ENCODE peak calls at places on chromosomes 1 and 21, in four cellular contexts. P is SK-N-SH, T is GM10248, O is type B pancreatic cell. G is an unnamed sample.

GRCh38 chr1:68174173-68175113 is 57.9 kb downstream of the WLS start:
- DNase-seq in P (peak), T (no peak), O (no peak), G (peak)

GRCh38 chr1:53135735-53136114 is 6.7 kb downstream of the SLC1A7 start:
- DNase-seq in P (no peak), T (no peak), O (no peak), G (no peak)

GRCh38 chr1:17244826-17245740 is 3.8 kb upstream of the PADI3 start:
- DNase-seq in P (peak), T (no peak), O (no peak), G (no peak)

GRCh38 chr1:72845342-72845741 is 563.0 kb upstream of the NEGR1 start:
- DNase-seq in P (no peak), T (no peak), O (no peak), G (peak)

GRCh38 chr1:179817789-179818188 is 59.8 kb downstream of the TOR1AIP2 start:
- DNase-seq in P (peak), T (no peak), O (no peak), G (no peak)

GRCh38 chr1:32101233-32101681 is 6.6 kb upstream of the KPNA6 start:
- DNase-seq in P (no peak), T (no peak), O (no peak), G (no peak)

GRCh38 chr1:38005195-38006007 is at the start of gene FHL3:
- DNase-seq in P (peak), T (peak), O (no peak), G (peak)

GRCh38 chr1:201344206-201345080 is 33.0 kb downstream of the TNNT2 start:
- DNase-seq in P (no peak), T (no peak), O (no peak), G (no peak)

GRCh38 chr1:243712890-243713425 is 137.1 kb downstream of the AKT3 start:
- DNase-seq in P (no peak), T (no peak), O (no peak), G (no peak)

GRCh38 chr1:236895665-236896387 is 100.7 kb downstream of the MTR start:
- DNase-seq in P (peak), T (no peak), O (no peak), G (no peak)

GRCh38 chr1:234500269-234500668 is 21.3 kb upstream of the TARBP1 start:
- DNase-seq in P (no peak), T (no peak), O (no peak), G (peak)

DNA sequence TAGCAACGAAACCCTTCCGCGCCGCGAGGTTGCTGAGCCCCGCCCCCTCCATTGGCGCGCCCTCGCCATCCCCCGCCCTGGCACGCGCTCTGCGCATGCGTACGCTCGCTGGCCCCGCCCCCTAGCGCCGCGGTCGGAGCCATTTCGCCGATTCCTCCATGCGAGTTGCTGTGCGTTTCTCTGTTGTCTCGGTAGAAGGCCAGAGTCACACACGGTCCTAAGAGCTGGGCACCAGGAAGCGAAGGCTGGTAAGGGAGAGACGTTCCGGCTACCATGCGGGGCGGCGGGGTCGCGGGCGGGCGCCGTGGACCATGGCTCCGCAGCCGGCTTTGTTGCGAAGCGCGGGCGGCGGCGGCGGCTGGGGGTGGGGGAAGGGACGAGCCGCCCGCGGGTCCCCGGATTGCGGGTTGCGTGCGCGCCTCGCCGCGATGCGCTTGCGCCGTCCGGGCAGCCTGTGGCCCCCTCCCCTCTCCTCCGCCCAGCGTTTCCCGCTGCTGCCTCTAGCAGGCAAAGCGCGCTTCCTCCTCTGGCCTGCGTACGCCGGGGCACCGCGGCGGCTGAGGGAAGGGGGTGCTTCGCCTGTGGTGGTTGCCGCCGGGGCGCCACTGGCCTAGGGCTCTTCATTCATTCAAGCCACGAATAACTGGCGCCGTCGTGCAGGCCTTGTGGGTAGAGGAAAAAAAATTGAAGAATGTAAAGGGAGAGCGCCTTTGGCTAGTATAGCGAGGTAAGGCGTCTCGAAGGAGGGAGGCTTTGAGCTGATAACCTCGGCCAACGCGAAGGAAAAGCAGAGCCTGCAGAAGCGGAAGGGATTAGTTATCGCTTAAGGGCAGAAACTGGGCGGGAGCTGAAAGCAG is at the start of gene DHX9:
- DNase-seq in P (peak), T (peak), O (peak), G (peak)
- TF ChIP-seq CTCF in P (peak), T (no peak), O (peak), G (peak)

DNA sequence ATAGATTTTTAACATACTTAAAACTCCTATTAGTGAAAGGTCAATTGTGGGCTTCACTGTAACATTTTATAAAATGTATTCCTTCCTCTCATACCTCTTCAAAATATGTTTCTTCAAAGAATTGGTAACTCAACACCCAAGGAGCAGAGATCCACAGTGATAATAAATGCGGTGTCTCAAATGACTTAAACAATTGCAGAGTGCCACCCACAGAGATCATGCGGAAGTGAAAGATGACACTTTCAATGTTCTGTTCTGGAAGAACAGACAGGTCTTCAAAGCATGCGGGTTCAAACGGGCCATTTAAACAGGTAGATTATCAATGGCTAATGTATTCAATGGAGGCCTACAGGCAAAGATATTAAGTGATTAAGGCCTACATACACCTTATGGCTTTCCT is 157.0 kb upstream of the GREM2 start:
- DNase-seq in P (no peak), T (no peak), O (no peak), G (no peak)
- TF ChIP-seq CTCF in P (no peak), T (no peak), O (no peak), G (no peak)

GRCh38 chr21:29725025-29725736 is 214.6 kb downstream of the GRIK1 start:
- DNase-seq in P (no peak), T (no peak), O (no peak), G (no peak)
- TF ChIP-seq CTCF in P (no peak), T (no peak), O (no peak), G (no peak)

DNA sequence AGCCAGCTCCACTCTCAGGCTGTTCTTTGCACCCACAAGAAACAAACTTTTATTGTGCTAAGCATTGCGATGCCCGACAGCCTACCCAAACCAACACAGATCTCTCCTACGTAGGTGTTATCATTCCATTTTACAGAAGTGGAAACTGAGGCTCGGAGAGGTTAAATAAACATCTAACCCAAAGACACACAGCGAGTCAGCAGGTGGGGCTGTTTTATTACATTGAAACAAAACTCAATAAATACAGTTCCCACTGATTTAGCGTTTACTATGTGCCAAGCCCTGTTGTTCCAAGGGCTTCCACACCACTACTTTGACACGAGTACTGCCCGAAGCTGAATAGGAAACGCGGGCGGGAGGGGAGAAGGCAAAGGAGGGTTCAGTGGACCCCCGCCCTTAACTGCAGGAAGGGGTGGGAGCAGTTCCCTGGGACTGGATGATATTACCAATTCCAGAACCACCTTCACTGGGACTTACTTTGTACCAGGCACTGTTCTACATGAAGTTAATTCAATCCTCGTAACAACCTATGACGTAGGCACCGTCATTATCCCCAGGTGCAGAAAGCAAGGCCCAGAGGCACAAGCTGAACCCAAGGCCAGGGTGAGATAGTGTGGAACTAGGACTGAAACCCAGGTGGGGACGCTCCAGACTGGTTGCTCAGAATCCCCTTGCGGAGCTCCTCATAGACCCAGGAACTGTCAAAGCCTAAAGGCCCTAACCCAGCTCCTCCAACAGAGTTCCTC is 19.3 kb upstream of the ALDH4A1 start:
- DNase-seq in P (no peak), T (no peak), O (no peak), G (no peak)
- TF ChIP-seq CTCF in P (peak), T (no peak), O (no peak), G (no peak)

DNA sequence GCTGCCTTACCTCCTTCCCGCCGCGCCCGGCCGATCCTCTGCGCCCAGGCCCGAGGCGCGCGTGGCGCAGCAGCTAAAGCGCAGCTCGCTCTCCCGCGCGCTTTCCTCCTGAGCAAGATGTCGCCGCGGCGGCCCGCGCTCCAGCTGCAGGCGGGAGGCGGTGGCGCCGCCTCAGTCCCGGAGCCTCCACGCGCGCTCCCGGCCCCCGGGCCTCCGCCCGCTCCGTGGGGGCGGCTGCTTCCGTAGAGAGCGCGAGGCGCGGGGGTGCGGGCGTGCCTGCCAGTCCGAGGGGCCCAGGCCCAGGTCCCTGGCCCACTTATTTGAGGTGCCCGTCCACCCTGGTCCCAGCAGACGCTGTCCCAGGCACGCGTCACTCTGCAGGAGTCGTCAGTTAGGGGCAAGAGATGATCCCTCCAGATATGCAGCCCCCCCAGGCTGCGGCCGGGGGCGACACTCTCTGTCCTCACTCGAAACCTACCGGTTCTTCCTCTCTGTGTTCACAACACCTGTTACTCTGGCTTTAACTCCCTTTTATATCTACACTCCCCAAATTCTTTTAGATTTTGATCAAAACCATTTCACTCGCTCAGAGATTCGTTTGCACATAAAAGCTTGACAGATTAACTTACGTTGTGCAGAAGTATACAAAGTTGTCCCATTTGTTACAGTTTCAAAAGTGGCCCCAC is at the start of gene CCSAP:
- DNase-seq in P (no peak), T (peak), O (no peak), G (peak)
- TF ChIP-seq CTCF in P (no peak), T (peak), O (no peak), G (no peak)

GRCh38 chr1:191831572-191831971 is 326.7 kb upstream of the RGS18 start:
- DNase-seq in P (no peak), T (no peak), O (no peak), G (no peak)
- TF ChIP-seq CTCF in P (no peak), T (no peak), O (peak), G (no peak)

GRCh38 chr1:108661030-108661609 is at the start of gene HENMT1:
- DNase-seq in P (peak), T (peak), O (peak), G (peak)

GRCh38 chr1:108665047-108665446 is 4.2 kb upstream of the HENMT1 start:
- DNase-seq in P (no peak), T (no peak), O (no peak), G (no peak)

GRCh38 chr1:108664426-108664950 is 3.6 kb upstream of the HENMT1 start:
- DNase-seq in P (no peak), T (no peak), O (no peak), G (no peak)

GRCh38 chr1:108657701-108658100 is 3.2 kb downstream of the HENMT1 start:
- DNase-seq in P (no peak), T (no peak), O (no peak), G (no peak)

GRCh38 chr1:108663074-108663473 is 2.2 kb upstream of the HENMT1 start:
- DNase-seq in P (no peak), T (no peak), O (no peak), G (no peak)
- TF ChIP-seq CTCF in P (no peak), T (no peak), O (no peak), G (no peak)

GRCh38 chr1:24152631-24153494 is 9.9 kb upstream of the IL22RA1 start:
- DNase-seq in P (no peak), T (no peak), O (no peak), G (no peak)

GRCh38 chr1:24156542-24157260 is 13.8 kb upstream of the IL22RA1 start:
- DNase-seq in P (no peak), T (no peak), O (no peak), G (no peak)

GRCh38 chr1:24157921-24158481 is 15.1 kb upstream of the IL22RA1 start:
- DNase-seq in P (peak), T (no peak), O (no peak), G (no peak)

GRCh38 chr1:24154215-24154614 is 11.3 kb upstream of the IL22RA1 start:
- DNase-seq in P (no peak), T (no peak), O (peak), G (no peak)

GRCh38 chr1:24155011-24155782 is 12.3 kb upstream of the IL22RA1 start:
- DNase-seq in P (peak), T (peak), O (peak), G (peak)
- TF ChIP-seq CTCF in P (peak), T (peak), O (peak), G (no peak)

G was measured in Calu3.